ENCODE peak calls at places on chromosomes 4 and X, in four cellular contexts. E, L, A and I are unnamed samples.

GRCh38 chr4:183858011-183858615 is 47.0 kb upstream of the STOX2 start:
- DNase-seq in L (no peak), E (no peak), A (no peak), I (peak; percentile 26)

GRCh38 chrX:115261148-115261547 is 27.3 kb upstream of the LRCH2 start:
- DNase-seq in L (no peak), A (no peak), E (no peak), I (no peak)

GRCh38 chrX:45505214-45505613 is 304.5 kb upstream of the DIPK2B start:
- DNase-seq in E (no peak), A (no peak), L (no peak), I (no peak)

GRCh38 chr4:163090997-163091684 is 75.5 kb downstream of the NAF1 start:
- DNase-seq in A (no peak), L (no peak), E (no peak), I (no peak)

GRCh38 chr4:100372432-100372831 is 145.4 kb downstream of the EMCN start:
- DNase-seq in E (no peak), L (peak; percentile 1), A (no peak), I (peak; percentile 13)

GRCh38 chrX:72372735-72373134 is 67.0 kb upstream of the CITED1 start:
- DNase-seq in A (no peak), L (no peak), E (no peak), I (no peak)

GRCh38 chr4:92172203-92172602 is 131.6 kb upstream of the GRID2 start:
- DNase-seq in L (no peak), A (no peak), E (no peak), I (no peak)

GRCh38 chr4:132169660-132170059 is 979.4 kb upstream of the PCDH10 start:
- DNase-seq in L (no peak), E (no peak), A (peak; percentile 5), I (no peak)

GRCh38 chrX:20432048-20432447 is 165.3 kb upstream of the RPS6KA3 start:
- DNase-seq in A (no peak), L (no peak), E (no peak), I (no peak)

GRCh38 chr4:109462297-109462696 is 28.7 kb downstream of the SEC24B start:
- DNase-seq in E (no peak), L (no peak), A (no peak), I (no peak)

DNA sequence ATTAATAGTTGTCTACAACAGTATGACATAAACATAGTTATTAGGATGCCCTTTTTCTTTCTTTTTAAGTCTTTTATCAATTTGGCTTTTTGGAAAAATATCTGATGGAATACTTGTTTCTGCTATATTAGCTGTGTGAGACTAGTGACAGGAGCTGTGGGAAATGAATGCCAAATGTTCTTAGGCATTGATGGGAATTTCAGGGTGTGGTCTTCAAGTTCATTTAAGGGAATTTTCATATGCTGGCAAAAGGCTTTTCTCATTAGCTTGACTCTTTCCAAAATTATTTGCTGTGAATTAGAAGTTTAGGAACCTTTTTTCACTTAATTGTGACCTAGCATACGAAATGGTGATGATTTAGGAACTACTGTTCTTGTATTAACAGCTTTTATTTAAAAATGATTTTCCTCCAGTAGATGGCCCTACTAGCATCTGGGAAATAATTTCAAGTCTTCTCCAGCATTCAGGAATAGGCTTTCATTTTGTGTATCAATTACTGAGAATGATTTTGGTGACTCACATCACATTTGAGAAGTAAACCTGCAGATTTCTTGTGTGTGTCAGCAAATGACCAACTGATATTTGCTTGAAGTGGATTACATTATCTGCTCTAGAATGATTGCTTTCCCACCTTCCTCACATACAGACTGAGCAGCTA is 70.9 kb downstream of the HTT start:
- DNase-seq in A (no peak), E (no peak), L (no peak), I (no peak)
- TF ChIP-seq ETV6 in A (no peak), E (no peak), L (no peak), I (no peak)

GRCh38 chr4:125314676-125315570 is at the start of gene FAT4:
- DNase-seq in E (no peak), A (peak; percentile 35), L (peak; percentile 88), I (peak; percentile 90)
- TF ChIP-seq ETV6 in E (no peak), A (no peak), L (no peak), I (peak; percentile 59)

GRCh38 chr4:156475322-156475721 is 496.3 kb downstream of the PDGFC start:
- DNase-seq in E (no peak), A (no peak), L (peak; percentile 15), I (no peak)
- TF ChIP-seq ETV6 in E (no peak), A (no peak), L (no peak), I (no peak)

DNA sequence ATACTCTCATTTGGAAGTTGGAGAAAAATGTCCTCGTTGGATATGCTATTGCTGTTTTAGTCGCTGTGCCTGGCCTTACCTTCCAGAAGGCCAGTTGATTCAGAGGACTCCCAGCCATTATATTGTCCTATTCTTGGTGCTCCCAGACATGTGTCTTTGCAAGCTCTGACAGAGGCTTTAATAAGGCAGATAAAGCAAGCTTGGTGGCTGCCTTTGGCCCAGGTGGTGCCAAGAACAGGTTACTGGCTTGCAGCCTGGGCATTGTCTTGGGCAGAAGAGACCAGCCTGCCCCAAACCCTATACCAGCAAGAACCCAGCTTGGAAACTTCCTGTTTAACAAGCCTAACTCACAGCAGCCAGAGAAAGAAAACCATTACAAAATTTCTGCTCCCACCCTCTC is 16.9 kb downstream of the RAI2 start:
- DNase-seq in E (no peak), L (no peak), A (no peak), I (no peak)
- TF ChIP-seq ETV6 in E (no peak), L (no peak), A (no peak), I (no peak)

GRCh38 chr4:5036239-5036638 is 15.0 kb upstream of the STK32B start:
- DNase-seq in A (peak; percentile 69), E (no peak), L (no peak), I (no peak)
- TF ChIP-seq ETV6 in A (no peak), E (no peak), L (no peak), I (no peak)

DNA sequence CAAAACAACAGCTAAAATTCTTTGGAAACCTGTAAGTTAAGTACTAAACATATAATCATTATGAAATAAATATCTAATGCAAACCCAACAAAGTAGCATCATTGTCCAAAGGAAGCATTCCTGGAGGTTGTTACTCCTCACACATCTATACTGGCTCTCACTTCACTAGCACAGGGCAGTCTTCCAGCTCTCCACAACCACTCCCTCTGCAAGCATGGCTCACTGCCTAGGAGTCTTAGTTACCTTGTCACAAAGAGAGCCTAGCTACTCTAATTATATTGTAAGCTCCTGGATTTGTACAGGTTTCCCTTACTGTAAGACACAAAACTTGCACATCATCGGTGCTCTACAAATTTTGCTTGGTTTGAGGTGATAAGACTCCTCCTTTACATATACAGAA is 76.1 kb downstream of the AMMECR1 start:
- DNase-seq in E (no peak), A (no peak), L (no peak), I (no peak)
- TF ChIP-seq ETV6 in E (no peak), A (no peak), L (no peak), I (no peak)

GRCh38 chrX:39017062-39017461 is 215.8 kb downstream of the MID1IP1 start:
- DNase-seq in A (no peak), E (no peak), L (peak; percentile 3), I (no peak)
- TF ChIP-seq ETV6 in A (no peak), E (no peak), L (no peak), I (no peak)

GRCh38 chrX:70592091-70592490 is 147.5 kb downstream of the DLG3 start:
- DNase-seq in E (no peak), A (no peak), L (no peak), I (no peak)
- TF ChIP-seq ETV6 in E (no peak), A (no peak), L (no peak), I (no peak)

GRCh38 chr4:175953960-175954521 is 111.6 kb upstream of the WDR17 start:
- DNase-seq in L (no peak), A (no peak), E (no peak), I (no peak)

GRCh38 chr4:175946472-175947116 is 119.0 kb upstream of the WDR17 start:
- DNase-seq in E (no peak), A (no peak), L (no peak), I (no peak)

GRCh38 chr4:175947117-175947722 is 118.4 kb upstream of the WDR17 start:
- DNase-seq in A (no peak), E (no peak), L (peak; percentile 6), I (no peak)

GRCh38 chr4:175954685-175955084 is 111.0 kb upstream of the WDR17 start:
- DNase-seq in E (no peak), A (no peak), L (no peak), I (no peak)

GRCh38 chr4:175951794-175952193 is 113.8 kb upstream of the WDR17 start:
- DNase-seq in L (no peak), E (no peak), A (no peak), I (no peak)
- TF ChIP-seq ETV6 in L (no peak), E (no peak), A (no peak), I (no peak)